ENCODE peak calls at places on chromosomes 7 and 10, in five cellular contexts. One of them, this sample, is unnamed.

GRCh38 chr7:93968911-93969620 is 35.1 kb downstream of the BET1 start:
- DNase-seq in left lung: no peak
- DNase-seq in bronchial epithelial cell: no peak
- DNase-seq in HCT116: no peak
- DNase-seq in AG04450: no peak
- DNase-seq in this sample: no peak

GRCh38 chr7:98655611-98656010 is 38.5 kb downstream of the NPTX2 start:
- DNase-seq in left lung: no peak
- DNase-seq in bronchial epithelial cell: no peak
- DNase-seq in HCT116: no peak
- DNase-seq in AG04450: no peak
- DNase-seq in this sample: no peak

GRCh38 chr10:116555882-116556281 is 10.2 kb downstream of the PNLIP start:
- DNase-seq in left lung: no peak
- DNase-seq in bronchial epithelial cell: no peak
- DNase-seq in HCT116: no peak
- DNase-seq in AG04450: no peak
- DNase-seq in this sample: no peak

GRCh38 chr7:105118612-105119600 is 104.9 kb downstream of the KMT2E start:
- DNase-seq in left lung: no peak
- DNase-seq in bronchial epithelial cell: no peak
- DNase-seq in HCT116: no peak
- DNase-seq in AG04450: no peak
- DNase-seq in this sample: no peak

GRCh38 chr10:26858707-26859034 is 2.1 kb downstream of the ABI1 start:
- DNase-seq in left lung: no peak
- DNase-seq in bronchial epithelial cell: peak; percentile 99
- DNase-seq in HCT116: no peak
- DNase-seq in AG04450: no peak
- DNase-seq in this sample: no peak

GRCh38 chr10:114544045-114544659 is 113.9 kb downstream of the ABLIM1 start:
- DNase-seq in left lung: no peak
- DNase-seq in bronchial epithelial cell: peak; percentile 81
- DNase-seq in HCT116: no peak
- DNase-seq in AG04450: no peak
- DNase-seq in this sample: no peak

GRCh38 chr7:63789378-63790176 is 209.1 kb upstream of the ZNF722 start:
- DNase-seq in left lung: no peak
- DNase-seq in bronchial epithelial cell: no peak
- DNase-seq in HCT116: no peak
- DNase-seq in AG04450: no peak
- DNase-seq in this sample: no peak

GRCh38 chr7:129225206-129225930 is 538 bp downstream of the AHCYL2 start:
- DNase-seq in left lung: peak; percentile 68
- DNase-seq in bronchial epithelial cell: peak; percentile 47
- DNase-seq in HCT116: no peak
- DNase-seq in AG04450: no peak
- DNase-seq in this sample: peak; percentile 82

GRCh38 chr10:121900443-121901174 is 27.2 kb downstream of the ATE1 start:
- DNase-seq in left lung: no peak
- DNase-seq in bronchial epithelial cell: peak; percentile 70
- DNase-seq in HCT116: peak; percentile 52
- DNase-seq in AG04450: peak; percentile 42
- DNase-seq in this sample: no peak

GRCh38 chr7:91270372-91270771 is 6.1 kb downstream of the FZD1 start:
- DNase-seq in left lung: no peak
- DNase-seq in bronchial epithelial cell: no peak
- DNase-seq in HCT116: no peak
- DNase-seq in AG04450: no peak
- DNase-seq in this sample: no peak

GRCh38 chr7:126210707-126211106 is 1042.0 kb downstream of the GRM8 start:
- DNase-seq in left lung: no peak
- DNase-seq in bronchial epithelial cell: peak; percentile 3
- DNase-seq in HCT116: no peak
- DNase-seq in AG04450: no peak
- DNase-seq in this sample: no peak

GRCh38 chr7:47757946-47758371 is 176.0 kb upstream of the TNS3 start:
- DNase-seq in left lung: peak; percentile 64
- DNase-seq in bronchial epithelial cell: peak; percentile 32
- DNase-seq in HCT116: no peak
- DNase-seq in AG04450: peak; percentile 33
- DNase-seq in this sample: peak; percentile 95

GRCh38 chr7:1740214-1740613 is 70.1 kb downstream of the ELFN1 start:
- DNase-seq in left lung: no peak
- DNase-seq in bronchial epithelial cell: no peak
- DNase-seq in HCT116: no peak
- DNase-seq in AG04450: no peak
- DNase-seq in this sample: no peak

GRCh38 chr10:88989824-88990527 is 622 bp upstream of the FAS start:
- DNase-seq in left lung: no peak
- DNase-seq in bronchial epithelial cell: peak; percentile 72
- DNase-seq in HCT116: no peak
- DNase-seq in AG04450: peak; percentile 55
- DNase-seq in this sample: no peak

GRCh38 chr7:95190515-95190914 is 133.8 kb downstream of the PON1 start:
- DNase-seq in left lung: no peak
- DNase-seq in bronchial epithelial cell: no peak
- DNase-seq in HCT116: no peak
- DNase-seq in AG04450: no peak
- DNase-seq in this sample: no peak

GRCh38 chr10:84202349-84202748 is 8.0 kb downstream of the CDHR1 start:
- DNase-seq in left lung: no peak
- DNase-seq in bronchial epithelial cell: no peak
- DNase-seq in HCT116: no peak
- DNase-seq in AG04450: no peak
- DNase-seq in this sample: no peak

GRCh38 chr7:141363748-141364147 is 187.5 kb upstream of the AGK start:
- DNase-seq in left lung: no peak
- DNase-seq in bronchial epithelial cell: no peak
- DNase-seq in HCT116: no peak
- DNase-seq in AG04450: no peak
- DNase-seq in this sample: no peak

GRCh38 chr7:93316730-93317129 is 84.6 kb downstream of the VPS50 start:
- DNase-seq in left lung: no peak
- DNase-seq in bronchial epithelial cell: no peak
- DNase-seq in HCT116: no peak
- DNase-seq in AG04450: no peak
- DNase-seq in this sample: no peak

GRCh38 chr10:125209591-125210373 is 49.4 kb upstream of the CTBP2 start:
- DNase-seq in left lung: no peak
- DNase-seq in bronchial epithelial cell: no peak
- DNase-seq in HCT116: no peak
- DNase-seq in AG04450: no peak
- DNase-seq in this sample: no peak

GRCh38 chr10:132458071-132458594 is 61.1 kb downstream of the PWWP2B start:
- DNase-seq in left lung: peak; percentile 32
- DNase-seq in bronchial epithelial cell: no peak
- DNase-seq in HCT116: no peak
- DNase-seq in AG04450: no peak
- DNase-seq in this sample: no peak

GRCh38 chr10:132458595-132459251 is 61.7 kb downstream of the PWWP2B start:
- DNase-seq in left lung: peak; percentile 57
- DNase-seq in bronchial epithelial cell: no peak
- DNase-seq in HCT116: no peak
- DNase-seq in AG04450: no peak
- DNase-seq in this sample: no peak

GRCh38 chr10:132455986-132456847 is 59.2 kb downstream of the PWWP2B start:
- DNase-seq in left lung: no peak
- DNase-seq in bronchial epithelial cell: no peak
- DNase-seq in HCT116: no peak
- DNase-seq in AG04450: no peak
- DNase-seq in this sample: no peak

GRCh38 chr10:132456881-132457280 is 59.9 kb downstream of the PWWP2B start:
- DNase-seq in left lung: no peak
- DNase-seq in bronchial epithelial cell: no peak
- DNase-seq in HCT116: no peak
- DNase-seq in AG04450: no peak
- DNase-seq in this sample: no peak

DNA sequence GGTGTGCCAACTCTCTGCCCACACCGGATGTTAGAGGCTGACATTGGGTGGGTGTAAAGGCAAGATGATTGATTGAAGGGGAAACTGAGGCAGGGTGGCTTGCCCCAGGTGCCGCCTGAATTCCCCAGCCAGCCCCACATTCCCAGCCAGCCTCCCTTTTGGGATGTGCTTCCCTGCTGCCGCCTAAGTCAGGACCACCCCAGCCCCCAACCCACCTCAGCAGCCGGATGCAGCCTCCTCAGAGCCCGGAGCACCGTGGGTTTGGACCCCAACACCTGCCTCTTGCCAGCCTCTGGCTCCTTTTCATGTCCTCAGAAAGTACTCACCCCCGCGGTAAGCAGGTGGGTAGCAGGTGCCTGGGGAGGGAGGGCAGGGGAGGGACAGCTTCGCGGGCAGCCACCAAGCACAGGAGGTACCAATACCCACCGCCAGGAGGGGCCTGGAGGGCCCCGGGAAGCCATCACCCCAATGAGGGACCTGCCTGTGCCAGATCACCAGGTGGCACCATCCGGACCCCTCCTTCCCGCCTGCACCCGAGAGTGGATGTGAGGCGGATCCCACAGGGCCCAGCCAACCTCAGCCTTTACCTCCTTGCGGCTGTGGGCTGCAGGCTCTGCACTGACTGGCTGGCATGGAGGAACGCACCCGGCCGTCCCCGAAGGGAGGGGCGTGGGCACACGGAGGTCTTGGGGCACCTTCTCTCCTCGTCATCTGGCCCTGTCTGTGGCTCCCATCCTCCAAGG is 60.5 kb downstream of the PWWP2B start:
- DNase-seq in left lung: no peak
- DNase-seq in bronchial epithelial cell: no peak
- DNase-seq in HCT116: no peak
- DNase-seq in AG04450: no peak
- DNase-seq in this sample: no peak
- TF ChIP-seq CTCF in left lung: no peak
- TF ChIP-seq CTCF in bronchial epithelial cell: no peak
- TF ChIP-seq CTCF in HCT116: peak; percentile 37
- TF ChIP-seq CTCF in AG04450: peak; percentile 23
- TF ChIP-seq CTCF in this sample: no peak

GRCh38 chr7:17130281-17131059 is 168.0 kb upstream of the AHR start:
- DNase-seq in left lung: no peak
- DNase-seq in bronchial epithelial cell: peak; percentile 82
- DNase-seq in HCT116: peak; percentile 13
- DNase-seq in AG04450: peak; percentile 39
- DNase-seq in this sample: no peak

GRCh38 chr7:17123020-17123419 is 175.4 kb upstream of the AHR start:
- DNase-seq in left lung: no peak
- DNase-seq in bronchial epithelial cell: peak; percentile 76
- DNase-seq in HCT116: no peak
- DNase-seq in AG04450: peak; percentile 80
- DNase-seq in this sample: no peak

GRCh38 chr7:17131060-17131345 is 167.4 kb upstream of the AHR start:
- DNase-seq in left lung: no peak
- DNase-seq in bronchial epithelial cell: no peak
- DNase-seq in HCT116: no peak
- DNase-seq in AG04450: no peak
- DNase-seq in this sample: no peak

GRCh38 chr7:17129218-17129617 is 169.2 kb upstream of the AHR start:
- DNase-seq in left lung: no peak
- DNase-seq in bronchial epithelial cell: no peak
- DNase-seq in HCT116: no peak
- DNase-seq in AG04450: no peak
- DNase-seq in this sample: no peak

DNA sequence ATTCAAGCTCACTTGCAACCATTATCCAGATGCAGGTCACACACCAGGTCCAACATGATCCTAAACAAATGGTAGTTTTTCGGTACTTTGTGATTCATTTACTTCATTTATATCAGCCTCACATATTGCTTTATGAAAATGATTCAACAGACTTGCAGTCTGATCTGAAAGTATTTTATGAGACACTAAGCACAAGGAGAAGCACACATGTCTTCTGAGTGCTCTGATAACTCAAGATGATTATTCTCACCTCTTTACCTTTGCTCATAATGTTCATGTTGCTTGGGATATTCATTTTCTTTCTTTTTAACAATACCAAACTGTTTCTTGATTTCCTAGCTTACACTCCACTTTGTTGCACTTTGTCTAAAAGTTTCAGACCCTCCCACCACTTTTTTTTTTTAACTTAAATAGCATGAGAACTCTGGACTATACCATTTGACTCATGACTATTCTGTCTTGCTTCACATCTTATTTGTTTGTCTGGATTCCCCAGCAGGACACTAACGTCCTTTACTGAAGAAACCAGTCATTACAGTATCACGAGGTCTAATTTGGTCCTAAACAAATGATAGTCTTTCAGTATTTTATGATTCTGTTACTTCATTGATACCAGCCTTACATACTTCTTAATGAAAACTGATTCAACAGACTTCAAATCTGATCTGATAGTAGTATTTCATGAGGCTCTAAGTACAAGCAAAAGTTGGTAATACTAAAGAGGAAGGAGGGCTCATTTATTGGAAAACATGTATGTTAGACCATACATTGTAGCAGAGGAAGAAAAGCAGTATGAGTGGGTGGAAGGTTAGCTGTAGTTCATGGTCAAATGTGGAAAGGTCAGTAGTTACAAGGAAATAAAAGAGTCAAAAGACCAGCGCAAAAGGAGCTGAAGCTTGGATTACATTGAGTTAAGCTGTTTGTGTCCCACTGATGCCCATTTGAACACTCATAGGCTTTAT is 171.8 kb upstream of the AHR start:
- DNase-seq in left lung: no peak
- DNase-seq in bronchial epithelial cell: no peak
- DNase-seq in HCT116: no peak
- DNase-seq in AG04450: no peak
- DNase-seq in this sample: no peak
- TF ChIP-seq CTCF in left lung: no peak
- TF ChIP-seq CTCF in bronchial epithelial cell: no peak
- TF ChIP-seq CTCF in HCT116: no peak
- TF ChIP-seq CTCF in AG04450: no peak
- TF ChIP-seq CTCF in this sample: no peak

DNA sequence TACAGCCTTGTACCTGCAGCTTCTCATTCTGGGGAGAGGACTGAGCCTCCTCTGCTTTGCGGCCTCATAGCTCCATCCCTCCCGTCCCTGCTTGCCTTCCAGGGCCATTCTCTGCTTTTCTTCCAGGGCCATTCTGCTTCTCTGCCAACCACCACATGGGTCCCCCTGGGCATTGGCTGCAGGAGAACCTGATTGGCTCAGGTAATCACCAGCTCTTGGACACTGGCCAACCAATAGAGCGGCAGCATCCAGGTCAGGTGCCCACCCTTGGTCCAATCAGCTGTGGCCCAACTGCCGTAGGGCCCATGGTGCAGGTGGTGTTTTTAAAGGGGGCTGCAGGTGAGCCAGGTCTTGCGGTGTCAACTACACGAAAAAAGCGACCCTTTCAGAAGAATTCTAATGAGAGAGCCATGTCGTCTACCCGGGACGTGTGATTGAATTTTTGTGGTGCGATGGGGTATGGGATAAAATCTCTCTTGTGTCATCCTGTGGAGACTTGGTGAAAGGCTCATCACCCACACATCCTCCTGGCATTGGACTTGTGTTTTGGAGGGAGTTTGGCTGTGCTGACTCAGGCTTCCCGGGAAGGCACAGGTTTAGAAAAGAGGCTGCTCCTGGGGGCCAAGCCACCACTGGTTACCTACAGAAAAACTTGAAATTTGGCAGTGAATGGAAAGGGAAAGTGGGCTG is 46.0 kb upstream of the PODXL start:
- DNase-seq in left lung: no peak
- DNase-seq in bronchial epithelial cell: no peak
- DNase-seq in HCT116: no peak
- DNase-seq in AG04450: no peak
- DNase-seq in this sample: no peak
- TF ChIP-seq CTCF in left lung: no peak
- TF ChIP-seq CTCF in bronchial epithelial cell: no peak
- TF ChIP-seq CTCF in HCT116: no peak
- TF ChIP-seq CTCF in AG04450: no peak
- TF ChIP-seq CTCF in this sample: no peak

GRCh38 chr10:97333351-97333600 is 1.3 kb downstream of the FRAT2 start:
- DNase-seq in left lung: no peak
- DNase-seq in bronchial epithelial cell: no peak
- DNase-seq in HCT116: no peak
- DNase-seq in AG04450: peak; percentile 15
- DNase-seq in this sample: no peak
- TF ChIP-seq CTCF in left lung: no peak
- TF ChIP-seq CTCF in bronchial epithelial cell: no peak
- TF ChIP-seq CTCF in HCT116: no peak
- TF ChIP-seq CTCF in AG04450: peak; percentile 23
- TF ChIP-seq CTCF in this sample: no peak